ENCODE peak calls at places on chromosomes 13 and 19, in seven cellular contexts. I is Peyer's patch, H is body of pancreas, D is stomach, S is endothelial cell, P is fibroblast of villous mesenchyme, B is NB4. N is an unnamed sample.

GRCh38 chr13:94917814-94918213 is 205.5 kb upstream of the SOX21 start:
- DNase-seq in P (no peak), S (peak; percentile 18), D (no peak), B (peak; percentile 5), H (no peak), I (no peak), N (no peak)

GRCh38 chr19:7113233-7113632 is 43.7 kb downstream of the ZNF557 start:
- DNase-seq in P (no peak), S (no peak), I (no peak), B (no peak), D (no peak), H (no peak), N (no peak)

GRCh38 chr13:20945952-20946383 is 43.4 kb upstream of the XPO4 start:
- DNase-seq in S (peak; percentile 29), D (no peak), B (peak; percentile 92), P (peak; percentile 18), H (no peak), I (no peak), N (no peak)

GRCh38 chr19:42109896-42110295 is 22.4 kb downstream of the POU2F2 start:
- DNase-seq in I (no peak), B (no peak), D (no peak), H (no peak), P (no peak), S (no peak), N (no peak)

GRCh38 chr19:49216076-49216475 is 58.5 kb downstream of the TRPM4 start:
- DNase-seq in I (no peak), B (no peak), P (peak; percentile 27), S (no peak), D (no peak), H (no peak), N (no peak)

GRCh38 chr19:16369664-16370576 is 45.3 kb downstream of the KLF2 start:
- DNase-seq in B (no peak), H (no peak), S (no peak), P (no peak), D (no peak), I (no peak), N (no peak)

GRCh38 chr13:23518231-23518630 is 52.0 kb upstream of the TNFRSF19 start:
- DNase-seq in H (no peak), P (no peak), S (no peak), B (no peak), I (no peak), D (no peak), N (no peak)

GRCh38 chr13:48908381-48909087 is 67.2 kb upstream of the FNDC3A start:
- DNase-seq in S (no peak), B (no peak), D (no peak), H (no peak), P (peak; percentile 8), I (no peak), N (no peak)

GRCh38 chr13:108728370-108728769 is 99.0 kb downstream of the MYO16 start:
- DNase-seq in H (no peak), I (no peak), B (peak; percentile 9), D (no peak), P (no peak), S (peak; percentile 9), N (no peak)

GRCh38 chr19:390386-391198 is 18.4 kb downstream of the C2CD4C start:
- DNase-seq in I (no peak), H (peak; percentile 3), P (no peak), B (no peak), D (no peak), S (no peak), N (no peak)

GRCh38 chr13:66675620-66676019 is 554.5 kb downstream of the PCDH9 start:
- DNase-seq in B (no peak), I (no peak), S (no peak), D (no peak), H (no peak), P (no peak), N (no peak)

GRCh38 chr13:52765991-52766390 is 26.4 kb upstream of the CNMD start:
- DNase-seq in P (no peak), H (no peak), D (no peak), S (no peak), B (no peak), I (no peak), N (no peak)

GRCh38 chr19:17727843-17728242 is 8.6 kb downstream of the MAP1S start:
- DNase-seq in H (no peak), I (no peak), B (no peak), D (no peak), S (no peak), P (no peak), N (no peak)

GRCh38 chr13:99812611-99813010 is 159.0 kb downstream of the ZIC5 start:
- DNase-seq in I (no peak), H (peak; percentile 19), S (no peak), P (no peak), B (no peak), D (no peak), N (peak; percentile 16)

GRCh38 chr13:54301085-54301484 is 1272.5 kb downstream of the OLFM4 start:
- DNase-seq in H (no peak), I (no peak), B (no peak), S (no peak), P (no peak), D (no peak), N (no peak)

GRCh38 chr13:54305377-54305776 is 1276.8 kb downstream of the OLFM4 start:
- DNase-seq in P (no peak), S (no peak), I (no peak), B (no peak), H (no peak), D (no peak), N (no peak)
- TF ChIP-seq CTCF in P (no peak), S (no peak), I (no peak), B (peak; percentile 33), H (no peak), D (no peak), N (no peak)

DNA sequence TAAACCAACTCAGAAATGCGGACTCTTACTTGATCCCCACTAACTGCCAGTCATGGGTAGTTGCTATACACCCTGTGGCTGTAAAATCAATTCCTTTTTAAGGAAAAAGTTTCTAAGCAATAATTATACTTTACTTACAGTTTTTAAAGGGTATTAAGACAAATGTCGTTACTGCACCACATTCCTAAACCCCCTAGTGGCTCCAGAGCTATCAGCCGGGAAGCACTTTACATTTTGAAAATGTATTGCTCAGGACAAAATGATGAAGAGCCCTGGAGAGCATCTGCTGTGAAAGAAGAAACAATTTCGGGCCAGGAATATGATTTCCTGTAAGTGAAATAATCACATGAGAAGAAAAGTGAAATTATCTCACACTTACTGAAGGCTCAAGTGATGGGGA is 36.7 kb downstream of the DCLK1 start:
- DNase-seq in P (no peak), D (no peak), I (no peak), S (no peak), H (no peak), B (no peak), N (no peak)
- TF ChIP-seq CTCF in P (no peak), D (no peak), I (no peak), S (no peak), H (no peak), B (no peak), N (no peak)

GRCh38 chr19:1945899-1946298 is 4.9 kb downstream of the CSNK1G2 start:
- DNase-seq in B (no peak), S (peak; percentile 72), P (peak; percentile 44), D (peak; percentile 40), I (no peak), H (peak; percentile 59), N (no peak)
- TF ChIP-seq CTCF in B (peak; percentile 41), S (peak; percentile 86), P (peak; percentile 65), D (no peak), I (peak; percentile 39), H (peak; percentile 51), N (peak; percentile 31)

GRCh38 chr13:24744247-24744646 is 19.7 kb upstream of the RNF17 start:
- DNase-seq in B (no peak), H (no peak), I (no peak), P (no peak), D (no peak), S (no peak), N (no peak)

GRCh38 chr13:24745861-24746617 is 17.9 kb upstream of the RNF17 start:
- DNase-seq in S (peak; percentile 34), D (no peak), H (no peak), B (no peak), P (no peak), I (no peak), N (no peak)

GRCh38 chr13:24745516-24745860 is 18.5 kb upstream of the RNF17 start:
- DNase-seq in B (no peak), H (no peak), S (no peak), I (no peak), P (no peak), D (no peak), N (no peak)

GRCh38 chr13:24747248-24748151 is 16.5 kb upstream of the RNF17 start:
- DNase-seq in P (peak; percentile 16), S (peak; percentile 31), D (no peak), I (no peak), H (no peak), B (peak; percentile 40), N (peak; percentile 22)

GRCh38 chr13:24746618-24747247 is 17.2 kb upstream of the RNF17 start:
- DNase-seq in B (peak; percentile 48), S (peak; percentile 67), D (no peak), P (peak; percentile 10), I (no peak), H (no peak), N (peak; percentile 39)
- TF ChIP-seq CTCF in B (peak; percentile 26), S (peak; percentile 31), D (no peak), P (peak; percentile 8), I (no peak), H (no peak), N (no peak)

GRCh38 chr13:37602743-37603381 is 4.3 kb upstream of the POSTN start:
- DNase-seq in D (no peak), I (no peak), B (peak; percentile 8), H (no peak), P (peak; percentile 47), S (no peak), N (no peak)

GRCh38 chr13:37608750-37609339 is 10.3 kb upstream of the POSTN start:
- DNase-seq in I (no peak), D (no peak), P (no peak), H (no peak), B (peak; percentile 2), S (no peak), N (no peak)
- TF ChIP-seq CTCF in I (no peak), D (no peak), P (peak; percentile 44), H (peak; percentile 25), B (no peak), S (peak; percentile 69), N (no peak)

GRCh38 chr19:40235238-40236025 is 8.9 kb upstream of the CCNP start:
- DNase-seq in S (no peak), H (no peak), B (no peak), I (no peak), P (no peak), D (no peak), N (no peak)
- TF ChIP-seq CTCF in S (no peak), H (no peak), B (peak; percentile 20), I (no peak), P (peak; percentile 6), D (no peak), N (no peak)

GRCh38 chr19:45401815-45402468 is 2.9 kb downstream of the PPP1R13L start:
- DNase-seq in B (no peak), P (no peak), D (no peak), I (no peak), H (no peak), S (no peak), N (no peak)
- TF ChIP-seq CTCF in B (peak; percentile 21), P (no peak), D (no peak), I (no peak), H (peak; percentile 60), S (no peak), N (peak; percentile 85)